ENCODE peak calls at places on chromosomes 3 and 15, in four cellular contexts. C is GM12878, A is upper lobe of left lung, L is HCT116. U is an unnamed sample.

GRCh38 chr3:152315623-152316022 is 46.9 kb downstream of the MBNL1 start:
- ATAC-seq in A (no peak), L (no peak), C (no peak), U (peak)

GRCh38 chr3:123036352-123037014 is 8.9 kb upstream of the SEMA5B start:
- ATAC-seq in L (no peak), A (no peak), C (no peak), U (peak)

GRCh38 chr3:13281657-13282527 is 138.2 kb downstream of the NUP210 start:
- ATAC-seq in L (peak), A (peak), C (no peak), U (peak)

GRCh38 chr15:23072633-23073032 is 33.3 kb upstream of the TUBGCP5 start:
- ATAC-seq in C (no peak), L (no peak), A (no peak), U (no peak)

GRCh38 chr3:113912551-113913246 is 35.1 kb upstream of the ZDHHC23 start:
- ATAC-seq in A (peak), C (peak), L (peak), U (no peak)

GRCh38 chr3:150875548-150875947 is 29.7 kb downstream of the MINDY4B start:
- ATAC-seq in C (peak), L (no peak), A (no peak), U (no peak)

GRCh38 chr3:4421121-4421520 is 45.9 kb downstream of the SUMF1 start:
- ATAC-seq in L (no peak), C (peak), A (peak), U (no peak)

GRCh38 chr3:87318609-87319008 is 42.2 kb upstream of the POU1F1 start:
- ATAC-seq in C (no peak), L (no peak), A (no peak), U (no peak)

GRCh38 chr3:149900322-149900721 is 70.4 kb downstream of the PFN2 start:
- ATAC-seq in C (no peak), L (no peak), A (no peak), U (no peak)

GRCh38 chr3:169026543-169027181 is 636.9 kb downstream of the MECOM start:
- ATAC-seq in A (no peak), L (peak), C (no peak), U (peak)

GRCh38 chr3:134426660-134427181 is 52.5 kb upstream of the AMOTL2 start:
- ATAC-seq in C (no peak), L (peak), A (no peak), U (no peak)

GRCh38 chr3:142095866-142096265 is 53.5 kb downstream of the TFDP2 start:
- ATAC-seq in A (no peak), L (no peak), C (no peak), U (no peak)

GRCh38 chr15:20646529-20647142 is 105.0 kb upstream of the GOLGA6L6 start:
- ATAC-seq in A (peak), L (no peak), C (no peak), U (no peak)

GRCh38 chr15:38688096-38688495 is 123.5 kb upstream of the RASGRP1 start:
- ATAC-seq in A (no peak), C (no peak), L (no peak), U (no peak)

GRCh38 chr3:114460459-114460858 is 166.6 kb downstream of the TIGIT start:
- ATAC-seq in L (no peak), A (no peak), C (peak), U (no peak)

GRCh38 chr3:64214697-64215018 is 10.6 kb downstream of the PRICKLE2 start:
- ATAC-seq in A (no peak), C (no peak), L (no peak), U (peak)

GRCh38 chr15:35485411-35485810 is 60.6 kb downstream of the DPH6 start:
- ATAC-seq in C (no peak), A (no peak), L (no peak), U (no peak)

GRCh38 chr3:24433838-24434591 is 60.6 kb downstream of the THRB start:
- ATAC-seq in C (no peak), L (no peak), A (no peak), U (no peak)

GRCh38 chr15:87547470-87548181 is 708.9 kb downstream of the NTRK3 start:
- ATAC-seq in L (no peak), A (no peak), C (no peak), U (no peak)

GRCh38 chr3:47722859-47723258 is 58.8 kb downstream of the SMARCC1 start:
- ATAC-seq in C (no peak), A (no peak), L (no peak), U (no peak)

GRCh38 chr3:15387171-15387581 is 40.2 kb downstream of the METTL6 start:
- ATAC-seq in A (no peak), L (peak), C (no peak), U (no peak)

GRCh38 chr15:88465633-88466219 is 1.5 kb downstream of the MRPL46 start:
- ATAC-seq in C (no peak), A (no peak), L (no peak), U (no peak)

GRCh38 chr3:188915137-188915536 is 256.6 kb upstream of the TPRG1 start:
- ATAC-seq in C (no peak), L (no peak), A (no peak), U (no peak)

GRCh38 chr15:63858881-63859280 is 25.1 kb upstream of the HERC1 start:
- ATAC-seq in C (peak), L (no peak), A (no peak), U (peak)

GRCh38 chr3:171455603-171456550 is 4.3 kb downstream of the TNIK start:
- ATAC-seq in C (no peak), A (no peak), L (no peak), U (no peak)

GRCh38 chr3:64209866-64210609 is 15.2 kb downstream of the PRICKLE2 start:
- ATAC-seq in A (peak), C (no peak), L (no peak), U (peak)

GRCh38 chr3:24545917-24546316 is 51.3 kb upstream of the THRB start:
- ATAC-seq in C (no peak), A (peak), L (no peak), U (peak)

GRCh38 chr3:156676467-156677119 is 2.2 kb downstream of the TIPARP start:
- ATAC-seq in L (no peak), A (no peak), C (no peak), U (no peak)

GRCh38 chr15:70172561-70172960 is 74.8 kb upstream of the TLE3 start:
- ATAC-seq in L (no peak), A (no peak), C (no peak), U (no peak)

GRCh38 chr15:49715213-49715612 is 94.4 kb downstream of the DTWD1 start:
- ATAC-seq in L (no peak), C (no peak), A (no peak), U (no peak)

GRCh38 chr3:150238043-150238802 is 169.9 kb upstream of the TSC22D2 start:
- ATAC-seq in A (no peak), C (no peak), L (peak), U (no peak)

GRCh38 chr3:119782435-119782834 is 534 bp downstream of the NR1I2 start:
- ATAC-seq in C (no peak), L (no peak), A (no peak), U (no peak)

GRCh38 chr3:108834551-108834950 is 12.0 kb downstream of the TRAT1 start:
- ATAC-seq in A (no peak), C (no peak), L (no peak), U (no peak)

GRCh38 chr15:62940359-62940754 is 102.2 kb upstream of the TPM1 start:
- ATAC-seq in A (no peak), L (no peak), C (no peak), U (peak)

GRCh38 chr15:99474981-99475753 is 90.6 kb upstream of the MEF2A start:
- ATAC-seq in C (no peak), A (peak), L (no peak), U (peak)

GRCh38 chr15:44099671-44100070 is 95.4 kb downstream of the FRMD5 start:
- ATAC-seq in A (no peak), L (no peak), C (no peak), U (no peak)

GRCh38 chr3:164451083-164451910 is 627.0 kb downstream of the SI start:
- ATAC-seq in A (no peak), L (no peak), C (peak), U (peak)

GRCh38 chr3:149480326-149481017 is 6.0 kb downstream of the TM4SF4 start:
- ATAC-seq in A (peak), L (peak), C (peak), U (peak)

GRCh38 chr3:120018299-120018698 is 75.9 kb downstream of the GSK3B start:
- ATAC-seq in L (no peak), A (no peak), C (peak), U (no peak)

GRCh38 chr3:142180761-142181362 is 31.5 kb upstream of the TFDP2 start:
- ATAC-seq in A (no peak), L (peak), C (peak), U (no peak)

GRCh38 chr3:53675022-53675697 is 171.1 kb downstream of the CHDH start:
- ATAC-seq in A (no peak), L (no peak), C (no peak), U (no peak)

GRCh38 chr3:53672987-53673386 is 173.2 kb downstream of the CHDH start:
- ATAC-seq in L (no peak), A (no peak), C (no peak), U (no peak)

GRCh38 chr3:53674582-53674981 is 171.6 kb downstream of the CHDH start:
- ATAC-seq in A (no peak), C (no peak), L (no peak), U (no peak)

GRCh38 chr3:53668872-53669271 is 174.5 kb downstream of the CACNA1D start:
- ATAC-seq in C (peak), L (peak), A (no peak), U (no peak)

DNA sequence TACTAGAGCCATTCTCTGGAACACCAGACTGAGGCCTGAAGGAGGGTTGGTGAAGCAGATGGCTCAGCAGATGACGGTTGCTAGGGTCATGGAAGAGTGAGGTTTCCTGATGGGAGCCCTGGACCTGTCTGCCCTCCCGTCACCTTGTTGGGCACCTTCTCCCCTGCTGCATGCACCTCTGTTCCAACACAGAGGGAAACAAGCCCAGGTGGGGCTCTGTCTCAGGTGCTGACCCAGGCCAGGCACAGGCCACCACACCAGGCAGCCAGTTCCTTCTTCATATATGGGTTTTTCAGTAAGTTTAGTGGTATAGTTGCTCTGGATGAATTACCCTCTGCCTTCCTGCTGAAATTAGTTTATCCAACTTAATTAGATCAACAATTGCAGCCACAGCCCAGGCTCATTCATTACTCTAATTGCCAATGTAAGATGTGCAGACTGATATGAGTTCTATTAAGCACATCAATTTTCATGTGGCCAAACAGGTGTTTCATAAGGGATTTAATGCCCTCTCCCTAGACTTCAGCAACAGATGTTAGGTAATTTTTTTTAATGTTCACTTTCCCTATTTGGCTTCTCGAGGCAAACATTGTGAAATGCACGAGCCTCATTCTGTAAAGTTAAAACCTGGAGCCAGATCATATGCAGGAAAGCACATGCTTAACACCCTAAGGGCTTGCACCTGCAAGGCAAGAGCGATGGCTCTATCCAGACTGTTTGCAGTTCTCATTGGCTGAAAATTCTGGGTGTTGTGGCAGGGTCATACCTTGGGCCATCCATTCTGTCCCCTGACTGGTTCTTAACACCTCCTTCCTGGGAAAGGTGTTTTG is 174.8 kb downstream of the CHDH start:
- ATAC-seq in A (no peak), C (no peak), L (no peak), U (no peak)
- TF ChIP-seq POLR2AphosphoS5 in A (no peak), C (no peak), L (no peak), U (no peak)

DNA sequence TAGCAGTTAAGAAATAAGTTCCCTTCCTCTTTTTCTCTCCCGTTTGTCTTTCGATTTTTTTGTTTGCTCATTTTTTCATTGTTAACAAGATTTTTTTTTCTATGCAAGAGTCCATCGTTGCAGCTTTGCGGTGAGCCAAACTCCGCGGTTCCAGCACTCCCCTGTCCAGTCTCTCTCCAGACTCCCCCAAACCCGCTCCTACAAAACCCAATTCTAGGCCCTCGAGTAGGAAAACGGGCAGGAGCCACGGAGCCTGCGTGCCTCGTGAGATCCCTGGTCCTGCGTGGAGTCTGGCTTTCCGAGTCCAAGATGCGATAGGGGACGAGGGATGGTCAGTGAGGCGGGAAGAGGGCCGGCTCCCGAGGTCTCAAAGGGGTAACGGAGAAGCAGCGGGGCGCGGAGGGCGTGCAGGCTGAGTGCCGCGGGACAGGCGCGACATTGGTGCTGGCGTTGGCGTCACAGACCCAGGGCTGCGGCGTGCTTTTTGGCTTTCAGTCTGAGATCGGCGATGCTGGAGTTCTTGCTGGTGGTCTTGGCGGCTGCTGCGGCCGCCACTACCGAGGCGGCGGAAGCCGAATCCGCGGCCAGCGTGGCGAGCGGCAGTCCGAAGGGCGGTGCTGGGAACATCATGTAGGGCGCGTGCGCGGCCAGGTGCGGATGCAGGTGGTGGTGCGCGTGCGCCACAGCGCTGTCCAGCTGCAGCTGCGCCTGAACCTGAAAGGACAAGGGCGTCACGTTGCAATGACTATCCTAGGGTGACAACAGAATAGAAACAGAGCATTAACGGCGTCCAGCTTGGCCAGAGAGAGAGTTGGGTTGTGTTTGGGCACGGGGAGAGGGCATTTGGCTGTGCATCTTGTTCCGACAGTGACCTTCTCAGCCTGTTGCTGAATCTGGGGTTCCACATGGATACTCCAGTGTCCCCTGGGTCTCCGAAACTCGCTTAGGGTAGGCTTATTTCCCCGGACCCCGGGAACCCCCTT is 8.4 kb downstream of the SHOX2 start:
- ATAC-seq in C (peak), L (peak), A (peak), U (no peak)
- H3K4me3 ChIP-seq in C (peak), L (peak), A (peak), U (peak)

GRCh38 chr3:59766165-59766872 is 716.5 kb upstream of the CFAP20DC start:
- ATAC-seq in L (no peak), C (no peak), A (no peak), U (peak)
- TF ChIP-seq POLR2AphosphoS5 in L (no peak), C (no peak), A (no peak), U (peak)

GRCh38 chr3:130741946-130742610 is 4.6 kb downstream of the PIK3R4 start:
- ATAC-seq in L (no peak), A (no peak), C (no peak), U (no peak)
- H3K4me3 ChIP-seq in L (no peak), A (no peak), C (peak), U (no peak)

GRCh38 chr3:31270010-31270409 is 262.7 kb upstream of the STT3B start:
- ATAC-seq in A (no peak), L (no peak), C (no peak), U (no peak)
- TF ChIP-seq POLR2AphosphoS5 in A (no peak), L (no peak), C (no peak), U (no peak)

GRCh38 chr3:132898131-132898530 is 140.1 kb upstream of the TMEM108 start:
- ATAC-seq in A (no peak), L (no peak), C (no peak), U (no peak)
- H3K4me3 ChIP-seq in A (no peak), L (no peak), C (no peak), U (no peak)

GRCh38 chr15:67133738-67134576 is 68.6 kb downstream of the SMAD3 start:
- ATAC-seq in L (peak), A (peak), C (peak), U (peak)
- TF ChIP-seq POLR2AphosphoS5 in L (no peak), A (no peak), C (peak), U (peak)

GRCh38 chr3:32349184-32349583 is 42.5 kb upstream of the CMTM7 start:
- ATAC-seq in A (no peak), L (no peak), C (no peak), U (no peak)

GRCh38 chr3:32347286-32348125 is 44.1 kb upstream of the CMTM7 start:
- ATAC-seq in C (no peak), A (no peak), L (no peak), U (no peak)
- H3K4me3 ChIP-seq in C (no peak), A (no peak), L (no peak), U (no peak)

GRCh38 chr15:42138968-42139386 is 17.5 kb downstream of the PLA2G4F start:
- ATAC-seq in C (no peak), A (no peak), L (no peak), U (no peak)
- TF ChIP-seq POLR2AphosphoS5 in C (no peak), A (no peak), L (no peak), U (no peak)

DNA sequence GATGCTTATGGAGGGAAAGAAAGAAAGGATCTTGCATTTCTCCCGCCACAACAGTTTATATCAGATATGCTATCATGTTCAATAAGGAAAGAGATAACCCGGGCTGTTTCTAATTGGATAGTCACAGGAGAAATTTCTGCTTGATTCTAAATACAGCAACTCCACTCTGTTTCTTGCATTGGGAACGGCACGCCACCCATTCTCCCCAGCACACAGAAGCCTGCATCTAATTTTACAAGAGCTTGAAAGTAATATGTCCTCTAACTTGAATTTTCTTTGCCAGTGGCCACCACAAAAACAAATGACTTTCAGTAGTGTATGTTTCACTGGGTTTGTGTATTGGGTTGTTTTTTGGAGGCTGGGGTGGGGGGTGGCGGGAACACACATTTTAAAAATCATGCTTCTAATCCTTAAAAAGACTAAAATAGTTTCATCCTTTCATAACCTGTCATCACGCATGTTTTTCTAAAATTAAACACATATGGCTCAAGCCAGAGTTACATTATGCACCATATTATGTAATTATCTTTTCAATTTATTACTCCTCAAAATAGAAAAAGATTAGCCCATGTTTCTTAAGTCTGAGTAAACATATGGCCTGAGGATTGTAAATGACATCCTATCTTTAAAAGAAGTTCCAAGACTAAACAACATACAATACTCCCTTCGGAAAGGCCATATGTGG is 176.4 kb downstream of the FOXP1 start:
- ATAC-seq in A (no peak), C (no peak), L (no peak), U (no peak)
- H3K4me3 ChIP-seq in A (no peak), C (no peak), L (no peak), U (no peak)